ENCODE peak calls at places on chromosomes 11 and 22, in ten cellular contexts. F is T1000; E is left lobe of liver; L is ovary; V is GM23248; H is activated CD4-positive, CD25-positive, alpha-beta regulatory T cell; R is activated naive CD8-positive, alpha-beta T cell treated with anti-CD3 and anti-CD28 coated beads, Interleukin-2, amount 50 U/mL, for 16 hours; T is RPMI8226; O is stimulated activated effector memory CD8-positive, alpha-beta T cell treated with anti-CD3 and anti-CD28 coated beads, Interleukin-12 subunit alpha, Interleukin-12 subunit beta, amount 100 ng/mL, for 72 hours; I is A549. Y is an unnamed sample.
A peak's percentile ranks its signal among the peaks of the same experiment; 100 is the strongest.

GRCh38 chr22:25814685-25815084 is 72.7 kb downstream of the MYO18B start:
- DNase-seq in F (no peak), E (no peak), L (no peak), V (no peak), H (no peak), R (no peak), T (no peak), O (no peak), I (no peak), Y (no peak)

GRCh38 chr11:69278091-69278867 is 15.7 kb upstream of the MYEOV start:
- DNase-seq in F (no peak), E (no peak), L (no peak), V (no peak), H (no peak), R (no peak), T (no peak), O (no peak), I (peak; percentile 80), Y (no peak)

GRCh38 chr22:23576681-23577080 is 3.4 kb downstream of the IGLL1 start:
- DNase-seq in F (no peak), E (no peak), L (no peak), V (no peak), H (no peak), R (no peak), T (no peak), O (no peak), I (no peak), Y (no peak)

GRCh38 chr11:135075740-135076139 is 663.7 kb upstream of the B3GAT1 start:
- DNase-seq in F (no peak), E (peak; percentile 63), L (peak; percentile 44), V (peak; percentile 57), H (no peak), R (no peak), T (peak; percentile 68), O (peak; percentile 81), I (peak; percentile 83), Y (no peak)

GRCh38 chr11:85464283-85464682 is 162.9 kb downstream of the DLG2 start:
- DNase-seq in F (no peak), E (no peak), L (no peak), V (no peak), H (no peak), R (no peak), T (no peak), O (no peak), I (peak; percentile 4), Y (no peak)

GRCh38 chr11:38043060-38043459 is 1445.0 kb upstream of the RAG2 start:
- DNase-seq in F (no peak), E (no peak), L (no peak), V (no peak), H (no peak), R (no peak), T (no peak), O (no peak), I (no peak), Y (no peak)

GRCh38 chr22:29139965-29140782 is 65.5 kb upstream of the EMID1 start:
- DNase-seq in F (no peak), E (no peak), L (no peak), V (peak; percentile 75), H (no peak), R (no peak), T (no peak), O (no peak), I (no peak), Y (no peak)

GRCh38 chr22:30116362-30117117 is 36.3 kb downstream of the HORMAD2 start:
- DNase-seq in F (no peak), E (no peak), L (no peak), V (peak; percentile 82), H (no peak), R (no peak), T (no peak), O (no peak), I (no peak), Y (no peak)

Y was measured in GM12878.